ENCODE peak calls at places on chromosomes 1 and 21, in four cellular contexts. T, R, B and A are unnamed samples.

GRCh38 chr21:16419188-16419874 is 689.5 kb downstream of the USP25 start:
- DNase-seq in T (no peak), R (peak; percentile 93), B (no peak), A (peak; percentile 61)

GRCh38 chr1:115840615-115841460 is at the start of gene NHLH2:
- DNase-seq in T (no peak), R (peak; percentile 14), B (no peak), A (no peak)

GRCh38 chr21:43194303-43195130 is 25.7 kb downstream of the CRYAA start:
- DNase-seq in T (no peak), R (no peak), B (no peak), A (no peak)

GRCh38 chr21:42291751-42292562 is 23.3 kb downstream of the TFF3 start:
- DNase-seq in T (no peak), R (no peak), B (no peak), A (no peak)

GRCh38 chr1:119341372-119341947 is 27.1 kb upstream of the HAO2 start:
- DNase-seq in T (no peak), R (no peak), B (no peak), A (no peak)

GRCh38 chr1:18965206-18966173 is 9.0 kb upstream of the IFFO2 start:
- DNase-seq in T (no peak), R (no peak), B (no peak), A (peak; percentile 92)

GRCh38 chr21:31332525-31332924 is 11.5 kb downstream of the TIAM1 start:
- DNase-seq in T (peak; percentile 20), R (no peak), B (no peak), A (no peak)

GRCh38 chr21:29248124-29248523 is 50.6 kb upstream of the BACH1 start:
- DNase-seq in T (no peak), R (no peak), B (no peak), A (no peak)

GRCh38 chr1:145863272-145863671 is 4.4 kb upstream of the PIAS3 start:
- DNase-seq in T (no peak), R (no peak), B (no peak), A (no peak)

GRCh38 chr1:27097484-27097917 is 57.4 kb downstream of the SLC9A1 start:
- DNase-seq in T (peak; percentile 65), R (peak; percentile 91), B (peak; percentile 44), A (peak; percentile 74)

GRCh38 chr1:180040034-180040433 is 85.4 kb downstream of the CEP350 start:
- DNase-seq in T (no peak), R (no peak), B (no peak), A (peak; percentile 30)

GRCh38 chr1:200131551-200132125 is 104.1 kb downstream of the NR5A2 start:
- DNase-seq in T (no peak), R (no peak), B (no peak), A (peak; percentile 27)

GRCh38 chr1:225931270-225932129 is 7.5 kb upstream of the PYCR2 start:
- DNase-seq in T (no peak), R (peak; percentile 82), B (no peak), A (no peak)

GRCh38 chr21:34808569-34809204 is 139.9 kb downstream of the CLIC6 start:
- DNase-seq in T (no peak), R (no peak), B (no peak), A (no peak)

GRCh38 chr1:89454845-89455521 is 69.6 kb upstream of the LRRC8B start:
- DNase-seq in T (peak; percentile 61), R (peak; percentile 85), B (peak; percentile 31), A (peak; percentile 63)

GRCh38 chr1:52056937-52057231 is 789 bp downstream of the BTF3L4 start:
- DNase-seq in T (peak; percentile 77), R (no peak), B (no peak), A (no peak)

GRCh38 chr1:11731719-11732283 is 4.1 kb upstream of the AGTRAP start:
- DNase-seq in T (peak; percentile 41), R (peak; percentile 81), B (no peak), A (peak; percentile 36)